ENCODE peak calls at places on chromosomes 2 and 18, in eight cellular contexts. One of them, this sample, is unnamed.

GRCh38 chr2:29456429-29456828 is 341.2 kb downstream of the CLIP4 start:
- DNase-seq in IMR-90: no peak
- DNase-seq in ovary: no peak
- DNase-seq in spleen: no peak
- DNase-seq in H54: no peak
- DNase-seq in K562: no peak
- DNase-seq in upper lobe of left lung: no peak
- DNase-seq in prostate gland: no peak
- DNase-seq in this sample: no peak

GRCh38 chr2:43848174-43848573 is 9.4 kb downstream of the ABCG8 start:
- DNase-seq in IMR-90: peak
- DNase-seq in upper lobe of left lung: no peak
- DNase-seq in K562: peak
- DNase-seq in ovary: no peak
- DNase-seq in H54: no peak
- DNase-seq in prostate gland: no peak
- DNase-seq in spleen: no peak
- DNase-seq in this sample: no peak

GRCh38 chr2:232385660-232386489 is 7.3 kb downstream of the ALPP start:
- DNase-seq in IMR-90: peak
- DNase-seq in K562: no peak
- DNase-seq in ovary: peak
- DNase-seq in H54: no peak
- DNase-seq in spleen: no peak
- DNase-seq in prostate gland: peak
- DNase-seq in upper lobe of left lung: no peak
- DNase-seq in this sample: no peak

GRCh38 chr2:152635635-152636298 is 81.5 kb downstream of the PRPF40A start:
- DNase-seq in upper lobe of left lung: peak
- DNase-seq in spleen: peak
- DNase-seq in H54: peak
- DNase-seq in ovary: peak
- DNase-seq in K562: peak
- DNase-seq in prostate gland: peak
- DNase-seq in IMR-90: peak
- DNase-seq in this sample: peak

GRCh38 chr2:184938221-184938985 is 340.1 kb downstream of the ZNF804A start:
- DNase-seq in prostate gland: no peak
- DNase-seq in spleen: no peak
- DNase-seq in H54: no peak
- DNase-seq in K562: no peak
- DNase-seq in upper lobe of left lung: peak
- DNase-seq in ovary: no peak
- DNase-seq in IMR-90: no peak
- DNase-seq in this sample: no peak

GRCh38 chr2:172342056-172342455 is 85.3 kb upstream of the ITGA6 start:
- DNase-seq in prostate gland: no peak
- DNase-seq in spleen: no peak
- DNase-seq in IMR-90: no peak
- DNase-seq in upper lobe of left lung: no peak
- DNase-seq in K562: no peak
- DNase-seq in H54: no peak
- DNase-seq in ovary: peak
- DNase-seq in this sample: no peak

GRCh38 chr2:52036853-52037252 is 1004.9 kb upstream of the NRXN1 start:
- DNase-seq in spleen: no peak
- DNase-seq in IMR-90: no peak
- DNase-seq in upper lobe of left lung: no peak
- DNase-seq in K562: no peak
- DNase-seq in H54: no peak
- DNase-seq in prostate gland: no peak
- DNase-seq in ovary: no peak
- DNase-seq in this sample: no peak

GRCh38 chr2:217099561-217099960 is 239.7 kb upstream of the TNP1 start:
- DNase-seq in IMR-90: no peak
- DNase-seq in upper lobe of left lung: no peak
- DNase-seq in ovary: no peak
- DNase-seq in K562: no peak
- DNase-seq in prostate gland: no peak
- DNase-seq in spleen: no peak
- DNase-seq in H54: no peak
- DNase-seq in this sample: no peak

GRCh38 chr2:238988105-238988504 is 140.2 kb downstream of the TWIST2 start:
- DNase-seq in upper lobe of left lung: peak
- DNase-seq in prostate gland: no peak
- DNase-seq in H54: no peak
- DNase-seq in spleen: peak
- DNase-seq in ovary: no peak
- DNase-seq in K562: no peak
- DNase-seq in IMR-90: no peak
- DNase-seq in this sample: no peak

GRCh38 chr2:184119920-184120820 is 478.2 kb upstream of the ZNF804A start:
- DNase-seq in prostate gland: no peak
- DNase-seq in spleen: no peak
- DNase-seq in K562: no peak
- DNase-seq in IMR-90: no peak
- DNase-seq in upper lobe of left lung: no peak
- DNase-seq in H54: no peak
- DNase-seq in ovary: no peak
- DNase-seq in this sample: no peak

GRCh38 chr2:69322631-69323030 is 64.4 kb downstream of the GFPT1 start:
- DNase-seq in spleen: no peak
- DNase-seq in H54: no peak
- DNase-seq in ovary: no peak
- DNase-seq in IMR-90: no peak
- DNase-seq in upper lobe of left lung: no peak
- DNase-seq in K562: no peak
- DNase-seq in prostate gland: no peak
- DNase-seq in this sample: no peak

GRCh38 chr2:224570328-224570993 is 14.7 kb downstream of the CUL3 start:
- DNase-seq in K562: no peak
- DNase-seq in H54: no peak
- DNase-seq in spleen: no peak
- DNase-seq in ovary: no peak
- DNase-seq in IMR-90: peak
- DNase-seq in prostate gland: no peak
- DNase-seq in upper lobe of left lung: no peak
- DNase-seq in this sample: no peak

GRCh38 chr2:33372940-33373553 is 103.4 kb upstream of the RASGRP3 start:
- DNase-seq in IMR-90: peak
- DNase-seq in prostate gland: peak
- DNase-seq in K562: peak
- DNase-seq in ovary: no peak
- DNase-seq in H54: no peak
- DNase-seq in spleen: no peak
- DNase-seq in upper lobe of left lung: no peak
- DNase-seq in this sample: no peak

GRCh38 chr2:98463988-98464771 is 19.5 kb downstream of the INPP4A start:
- DNase-seq in H54: no peak
- DNase-seq in prostate gland: no peak
- DNase-seq in K562: no peak
- DNase-seq in IMR-90: no peak
- DNase-seq in upper lobe of left lung: no peak
- DNase-seq in spleen: no peak
- DNase-seq in ovary: no peak
- DNase-seq in this sample: peak

GRCh38 chr2:231245253-231246094 is 47.0 kb downstream of the ARMC9 start:
- DNase-seq in K562: no peak
- DNase-seq in prostate gland: no peak
- DNase-seq in H54: no peak
- DNase-seq in upper lobe of left lung: no peak
- DNase-seq in ovary: no peak
- DNase-seq in spleen: no peak
- DNase-seq in IMR-90: no peak
- DNase-seq in this sample: no peak

GRCh38 chr2:46487667-46488333 is 8.4 kb downstream of the TMEM247 start:
- DNase-seq in IMR-90: peak
- DNase-seq in H54: peak
- DNase-seq in prostate gland: no peak
- DNase-seq in K562: peak
- DNase-seq in spleen: no peak
- DNase-seq in upper lobe of left lung: no peak
- DNase-seq in ovary: peak
- DNase-seq in this sample: peak

GRCh38 chr2:151247432-151247831 is 14.2 kb downstream of the RBM43 start:
- DNase-seq in IMR-90: no peak
- DNase-seq in ovary: no peak
- DNase-seq in prostate gland: no peak
- DNase-seq in spleen: no peak
- DNase-seq in upper lobe of left lung: no peak
- DNase-seq in K562: no peak
- DNase-seq in H54: no peak
- DNase-seq in this sample: no peak

GRCh38 chr2:119451336-119452050 is 19.8 kb downstream of the TMEM37 start:
- DNase-seq in upper lobe of left lung: no peak
- DNase-seq in IMR-90: no peak
- DNase-seq in prostate gland: no peak
- DNase-seq in K562: no peak
- DNase-seq in ovary: no peak
- DNase-seq in spleen: peak
- DNase-seq in H54: no peak
- DNase-seq in this sample: no peak

GRCh38 chr2:111537078-111537620 is 346.8 kb downstream of the ANAPC1 start:
- DNase-seq in upper lobe of left lung: peak
- DNase-seq in K562: no peak
- DNase-seq in IMR-90: no peak
- DNase-seq in ovary: no peak
- DNase-seq in H54: no peak
- DNase-seq in prostate gland: no peak
- DNase-seq in spleen: no peak
- DNase-seq in this sample: no peak

GRCh38 chr2:30113617-30114293 is 33.1 kb upstream of the YPEL5 start:
- DNase-seq in IMR-90: peak
- DNase-seq in ovary: no peak
- DNase-seq in K562: no peak
- DNase-seq in H54: peak
- DNase-seq in upper lobe of left lung: no peak
- DNase-seq in spleen: no peak
- DNase-seq in prostate gland: no peak
- DNase-seq in this sample: no peak

GRCh38 chr18:36315736-36316135 is 18.2 kb downstream of the FHOD3 start:
- DNase-seq in IMR-90: peak
- DNase-seq in upper lobe of left lung: peak
- DNase-seq in H54: peak
- DNase-seq in ovary: no peak
- DNase-seq in K562: no peak
- DNase-seq in spleen: no peak
- DNase-seq in prostate gland: no peak
- DNase-seq in this sample: no peak

GRCh38 chr2:36427790-36428243 is 72.2 kb downstream of the CRIM1 start:
- DNase-seq in K562: no peak
- DNase-seq in IMR-90: peak
- DNase-seq in prostate gland: no peak
- DNase-seq in spleen: peak
- DNase-seq in H54: peak
- DNase-seq in upper lobe of left lung: no peak
- DNase-seq in ovary: no peak
- DNase-seq in this sample: no peak
- TF ChIP-seq POLR2A in K562: no peak
- TF ChIP-seq POLR2A in IMR-90: no peak
- TF ChIP-seq POLR2A in prostate gland: no peak
- TF ChIP-seq POLR2A in spleen: no peak
- TF ChIP-seq POLR2A in H54: no peak
- TF ChIP-seq POLR2A in upper lobe of left lung: no peak
- TF ChIP-seq POLR2A in ovary: no peak
- TF ChIP-seq POLR2A in this sample: no peak

GRCh38 chr2:241808701-241809382 is at the start of gene NEU4:
- DNase-seq in spleen: peak
- DNase-seq in K562: peak
- DNase-seq in ovary: peak
- DNase-seq in upper lobe of left lung: peak
- DNase-seq in IMR-90: no peak
- DNase-seq in prostate gland: no peak
- DNase-seq in H54: no peak
- DNase-seq in this sample: no peak
- TF ChIP-seq POLR2A in spleen: no peak
- TF ChIP-seq POLR2A in K562: no peak
- TF ChIP-seq POLR2A in ovary: no peak
- TF ChIP-seq POLR2A in upper lobe of left lung: no peak
- TF ChIP-seq POLR2A in IMR-90: no peak
- TF ChIP-seq POLR2A in prostate gland: no peak
- TF ChIP-seq POLR2A in H54: no peak
- TF ChIP-seq POLR2A in this sample: no peak

GRCh38 chr18:58657081-58657480 is 14.2 kb upstream of the MALT1 start:
- DNase-seq in K562: no peak
- DNase-seq in prostate gland: no peak
- DNase-seq in spleen: no peak
- DNase-seq in upper lobe of left lung: no peak
- DNase-seq in ovary: no peak
- DNase-seq in IMR-90: no peak
- DNase-seq in H54: no peak
- DNase-seq in this sample: no peak
- TF ChIP-seq POLR2A in K562: no peak
- TF ChIP-seq POLR2A in prostate gland: no peak
- TF ChIP-seq POLR2A in spleen: no peak
- TF ChIP-seq POLR2A in upper lobe of left lung: no peak
- TF ChIP-seq POLR2A in ovary: no peak
- TF ChIP-seq POLR2A in IMR-90: no peak
- TF ChIP-seq POLR2A in H54: no peak
- TF ChIP-seq POLR2A in this sample: no peak

GRCh38 chr2:149766339-149766738 is 178.8 kb upstream of the MMADHC start:
- DNase-seq in IMR-90: no peak
- DNase-seq in prostate gland: no peak
- DNase-seq in H54: no peak
- DNase-seq in upper lobe of left lung: no peak
- DNase-seq in spleen: no peak
- DNase-seq in K562: no peak
- DNase-seq in ovary: no peak
- DNase-seq in this sample: no peak

GRCh38 chr2:149765003-149765402 is 177.4 kb upstream of the MMADHC start:
- DNase-seq in IMR-90: no peak
- DNase-seq in K562: no peak
- DNase-seq in spleen: no peak
- DNase-seq in H54: no peak
- DNase-seq in prostate gland: no peak
- DNase-seq in ovary: no peak
- DNase-seq in upper lobe of left lung: no peak
- DNase-seq in this sample: no peak

GRCh38 chr2:149765636-149766035 is 178.1 kb upstream of the MMADHC start:
- DNase-seq in IMR-90: no peak
- DNase-seq in spleen: no peak
- DNase-seq in upper lobe of left lung: no peak
- DNase-seq in ovary: no peak
- DNase-seq in prostate gland: no peak
- DNase-seq in K562: no peak
- DNase-seq in H54: no peak
- DNase-seq in this sample: no peak

GRCh38 chr2:149768320-149768799 is 180.8 kb upstream of the MMADHC start:
- DNase-seq in spleen: no peak
- DNase-seq in upper lobe of left lung: no peak
- DNase-seq in K562: no peak
- DNase-seq in IMR-90: peak
- DNase-seq in prostate gland: no peak
- DNase-seq in ovary: no peak
- DNase-seq in H54: no peak
- DNase-seq in this sample: no peak

DNA sequence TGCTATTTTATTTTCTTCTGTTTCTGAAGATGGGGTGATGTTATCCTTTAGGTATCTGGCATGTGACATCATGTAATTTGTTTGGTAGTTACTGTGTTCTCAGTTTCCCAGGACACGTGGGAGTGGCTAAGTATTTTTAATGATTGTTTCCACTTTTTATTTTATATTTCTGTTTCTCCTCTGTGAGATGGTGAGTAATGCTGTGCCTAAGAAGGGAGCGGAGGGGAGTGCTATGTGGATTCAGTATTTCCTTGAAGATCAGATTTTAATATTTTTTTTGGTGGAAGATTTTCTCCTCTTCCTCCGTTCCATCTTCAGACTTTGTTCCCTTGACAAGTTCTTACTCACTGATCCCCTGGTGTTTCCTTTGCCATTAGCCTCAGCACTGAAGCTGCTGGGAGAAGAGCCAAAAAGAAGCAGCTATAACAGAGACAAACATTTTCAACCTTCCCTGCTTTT is 180.0 kb upstream of the MMADHC start:
- DNase-seq in prostate gland: no peak
- DNase-seq in upper lobe of left lung: no peak
- DNase-seq in K562: no peak
- DNase-seq in ovary: no peak
- DNase-seq in spleen: no peak
- DNase-seq in IMR-90: peak
- DNase-seq in H54: no peak
- DNase-seq in this sample: no peak
- TF ChIP-seq POLR2A in prostate gland: no peak
- TF ChIP-seq POLR2A in upper lobe of left lung: no peak
- TF ChIP-seq POLR2A in K562: no peak
- TF ChIP-seq POLR2A in ovary: no peak
- TF ChIP-seq POLR2A in spleen: no peak
- TF ChIP-seq POLR2A in IMR-90: no peak
- TF ChIP-seq POLR2A in H54: no peak
- TF ChIP-seq POLR2A in this sample: no peak

This sample was measured in sigmoid colon.